ENCODE peak calls at places on chromosome 16, in seven cellular contexts. O, P, I, E, K, W and L are unnamed samples.
A peak's percentile ranks its signal among the peaks of the same experiment; 100 is the strongest.

GRCh38 chr16:31711344-31711845 is 162.2 kb upstream of the ZNF267 start:
- DNase-seq in O (no peak), P (no peak), I (no peak), E (no peak), K (no peak), W (no peak), L (no peak)

GRCh38 chr16:57636184-57636583 is 7.8 kb downstream of the ADGRG1 start:
- DNase-seq in O (no peak), P (no peak), I (no peak), E (no peak), K (no peak), W (no peak), L (no peak)

GRCh38 chr16:80273635-80274538 is 266.9 kb upstream of the DYNLRB2 start:
- DNase-seq in O (no peak), P (no peak), I (no peak), E (peak; percentile 46), K (peak; percentile 61), W (peak; percentile 43), L (no peak)

GRCh38 chr16:67987460-67988160 is 7.3 kb upstream of the DPEP3 start:
- DNase-seq in O (no peak), P (no peak), I (no peak), E (no peak), K (peak; percentile 50), W (no peak), L (peak; percentile 33)

GRCh38 chr16:31862761-31863160 is 10.8 kb upstream of the ZNF267 start:
- DNase-seq in O (no peak), P (no peak), I (no peak), E (no peak), K (no peak), W (no peak), L (no peak)

GRCh38 chr16:59527206-59527997 is 793.3 kb upstream of the GOT2 start:
- DNase-seq in O (peak; percentile 58), P (no peak), I (no peak), E (peak; percentile 78), K (peak; percentile 91), W (peak; percentile 11), L (no peak)

GRCh38 chr16:67563708-67564468 is 1.6 kb downstream of the CTCF start:
- DNase-seq in O (peak; percentile 67), P (peak; percentile 55), I (no peak), E (peak; percentile 63), K (peak; percentile 87), W (peak; percentile 37), L (peak; percentile 71)

GRCh38 chr16:67028167-67028554 is 788 bp upstream of the CBFB start:
- DNase-seq in O (no peak), P (peak; percentile 5), I (no peak), E (no peak), K (no peak), W (no peak), L (no peak)

GRCh38 chr16:72482695-72483094 is 310.7 kb upstream of the PMFBP1 start:
- DNase-seq in O (no peak), P (no peak), I (no peak), E (no peak), K (no peak), W (no peak), L (no peak)

GRCh38 chr16:48537909-48538745 is 71.9 kb downstream of the N4BP1 start:
- DNase-seq in O (no peak), P (no peak), I (peak; percentile 72), E (no peak), K (no peak), W (no peak), L (peak; percentile 54)

GRCh38 chr16:48536600-48537200 is 73.3 kb downstream of the N4BP1 start:
- DNase-seq in O (no peak), P (no peak), I (no peak), E (no peak), K (peak; percentile 47), W (no peak), L (no peak)

GRCh38 chr16:48535831-48536599 is 74.0 kb downstream of the N4BP1 start:
- DNase-seq in O (no peak), P (no peak), I (peak; percentile 65), E (no peak), K (peak; percentile 87), W (peak; percentile 26), L (peak; percentile 68)

GRCh38 chr16:48538746-48539484 is 71.1 kb downstream of the N4BP1 start:
- DNase-seq in O (no peak), P (no peak), I (no peak), E (no peak), K (no peak), W (no peak), L (no peak)

DNA sequence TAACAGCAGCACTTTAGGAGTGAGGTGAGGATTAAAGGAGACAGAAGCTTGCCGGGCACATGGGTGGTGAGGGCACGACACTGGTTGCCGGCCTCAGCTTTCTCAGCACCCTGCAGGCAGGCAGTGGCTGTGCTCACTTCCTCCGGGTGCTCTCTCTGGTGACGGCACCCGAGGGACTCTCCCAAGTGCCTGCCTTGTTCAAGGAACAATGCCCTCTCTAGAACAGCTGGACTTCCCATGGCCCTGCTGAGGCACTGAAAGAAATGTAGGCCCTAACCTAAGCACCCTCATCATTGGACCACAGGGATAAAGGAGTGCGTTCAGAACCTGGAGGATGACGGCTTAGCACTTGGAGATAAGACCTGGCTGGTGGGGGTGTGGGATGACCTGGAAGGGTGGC is 72.7 kb downstream of the N4BP1 start:
- DNase-seq in O (no peak), P (no peak), I (no peak), E (no peak), K (no peak), W (no peak), L (no peak)
- TF ChIP-seq CTCF in O (no peak), P (no peak), I (no peak), E (no peak), K (no peak), W (no peak), L (no peak)

GRCh38 chr16:81671738-81672597 is 107.1 kb upstream of the PLCG2 start:
- DNase-seq in O (no peak), P (no peak), I (no peak), E (no peak), K (no peak), W (no peak), L (no peak)
- TF ChIP-seq CTCF in O (no peak), P (no peak), I (no peak), E (no peak), K (no peak), W (no peak), L (no peak)

GRCh38 chr16:30051518-30051917 is 14.0 kb upstream of the ALDOA start:
- DNase-seq in O (peak; percentile 34), P (no peak), I (no peak), E (no peak), K (peak; percentile 72), W (peak; percentile 52), L (no peak)

GRCh38 chr16:30052671-30053372 is 12.7 kb upstream of the ALDOA start:
- DNase-seq in O (peak; percentile 83), P (peak; percentile 96), I (peak; percentile 96), E (no peak), K (peak; percentile 93), W (peak; percentile 95), L (peak; percentile 92)

GRCh38 chr16:30053376-30054015 is 12.1 kb upstream of the ALDOA start:
- DNase-seq in O (peak; percentile 72), P (no peak), I (no peak), E (no peak), K (peak; percentile 30), W (peak; percentile 70), L (no peak)

GRCh38 chr16:30054451-30054850 is 11.1 kb upstream of the ALDOA start:
- DNase-seq in O (no peak), P (no peak), I (no peak), E (no peak), K (no peak), W (no peak), L (no peak)

GRCh38 chr16:30054959-30055553 is 10.5 kb upstream of the ALDOA start:
- DNase-seq in O (peak; percentile 67), P (peak; percentile 90), I (no peak), E (no peak), K (no peak), W (peak; percentile 78), L (no peak)
- TF ChIP-seq CTCF in O (peak; percentile 61), P (peak; percentile 22), I (no peak), E (peak; percentile 56), K (peak; percentile 73), W (peak; percentile 55), L (no peak)

GRCh38 chr16:86566601-86566965 is at the start of gene FOXC2:
- DNase-seq in O (no peak), P (peak; percentile 66), I (peak; percentile 59), E (peak; percentile 85), K (peak; percentile 99), W (peak; percentile 89), L (peak; percentile 69)
- TF ChIP-seq CTCF in O (no peak), P (no peak), I (no peak), E (no peak), K (no peak), W (no peak), L (no peak)

GRCh38 chr16:85278851-85279250 is 166.6 kb upstream of the CIBAR2 start:
- DNase-seq in O (no peak), P (no peak), I (no peak), E (no peak), K (no peak), W (no peak), L (no peak)

GRCh38 chr16:85274924-85275323 is 162.7 kb upstream of the CIBAR2 start:
- DNase-seq in O (no peak), P (no peak), I (no peak), E (no peak), K (no peak), W (no peak), L (no peak)

GRCh38 chr16:85276258-85276657 is 164.0 kb upstream of the CIBAR2 start:
- DNase-seq in O (no peak), P (no peak), I (no peak), E (no peak), K (no peak), W (no peak), L (no peak)

GRCh38 chr16:85275533-85276249 is 163.4 kb upstream of the CIBAR2 start:
- DNase-seq in O (no peak), P (peak; percentile 74), I (peak; percentile 78), E (no peak), K (peak; percentile 69), W (peak; percentile 75), L (peak; percentile 56)

GRCh38 chr16:85276741-85277140 is 164.5 kb upstream of the CIBAR2 start:
- DNase-seq in O (no peak), P (no peak), I (no peak), E (no peak), K (no peak), W (no peak), L (no peak)
- TF ChIP-seq CTCF in O (no peak), P (no peak), I (no peak), E (no peak), K (no peak), W (no peak), L (no peak)

GRCh38 chr16:51640196-51640595 is 489.1 kb upstream of the SALL1 start:
- DNase-seq in O (no peak), P (no peak), I (no peak), E (no peak), K (no peak), W (no peak), L (no peak)
- TF ChIP-seq CTCF in O (no peak), P (no peak), I (no peak), E (no peak), K (no peak), W (no peak), L (no peak)

GRCh38 chr16:85402910-85403692 is 210.0 kb upstream of the GSE1 start:
- DNase-seq in O (no peak), P (no peak), I (peak; percentile 57), E (no peak), K (peak; percentile 71), W (no peak), L (peak; percentile 31)
- TF ChIP-seq CTCF in O (no peak), P (no peak), I (no peak), E (no peak), K (peak; percentile 27), W (no peak), L (no peak)